ENCODE peak calls at places on chromosome 3, in ten cellular contexts. J is astrocyte of the spinal cord; M is CD8-positive, alpha-beta T cell; O is spleen; T is fibroblast of mammary gland; P is tibial nerve; R is Calu3; G is left lung; U is activated CD8-positive, alpha-beta T cell treated with anti-CD3 and anti-CD28 coated beads for 36 hours; E is progenitor cell of endocrine pancreas. V is an unnamed sample.

GRCh38 chr3:67196677-67197076 is 198.6 kb downstream of the KBTBD8 start:
- DNase-seq in U (no peak), R (no peak), M (no peak), O (no peak), G (no peak), P (no peak), J (no peak), T (no peak), E (no peak), V (no peak)

GRCh38 chr3:159989973-159990846 is 1.6 kb downstream of the IL12A start:
- DNase-seq in O (no peak), U (no peak), R (no peak), P (no peak), M (no peak), G (no peak), E (no peak), J (no peak), T (peak), V (no peak)

GRCh38 chr3:85172001-85172400 is 213.2 kb downstream of the CADM2 start:
- DNase-seq in U (no peak), T (no peak), O (no peak), R (no peak), G (no peak), E (no peak), J (no peak), P (no peak), M (no peak), V (no peak)

GRCh38 chr3:49804141-49805041 is 1.3 kb downstream of the INKA1 start:
- DNase-seq in O (peak), E (no peak), P (no peak), J (no peak), G (no peak), U (no peak), R (no peak), T (no peak), M (no peak), V (no peak)

GRCh38 chr3:40453933-40454332 is 3.2 kb upstream of the RPL14 start:
- DNase-seq in P (no peak), J (no peak), T (no peak), R (no peak), U (no peak), M (no peak), G (no peak), E (no peak), O (no peak), V (no peak)

GRCh38 chr3:43726511-43726910 is 35.8 kb downstream of the ABHD5 start:
- DNase-seq in T (peak), E (no peak), R (no peak), P (no peak), O (no peak), U (no peak), J (peak), M (no peak), G (no peak), V (no peak)

GRCh38 chr3:119310052-119310451 is 15.9 kb downstream of the ARHGAP31 start:
- DNase-seq in E (no peak), G (no peak), O (no peak), T (peak), M (no peak), P (peak), R (no peak), J (peak), U (no peak), V (no peak)

GRCh38 chr3:69542265-69543079 is 156.6 kb upstream of the FRMD4B start:
- DNase-seq in J (no peak), U (no peak), O (peak), T (no peak), G (peak), R (no peak), M (no peak), P (no peak), E (peak), V (peak)

DNA sequence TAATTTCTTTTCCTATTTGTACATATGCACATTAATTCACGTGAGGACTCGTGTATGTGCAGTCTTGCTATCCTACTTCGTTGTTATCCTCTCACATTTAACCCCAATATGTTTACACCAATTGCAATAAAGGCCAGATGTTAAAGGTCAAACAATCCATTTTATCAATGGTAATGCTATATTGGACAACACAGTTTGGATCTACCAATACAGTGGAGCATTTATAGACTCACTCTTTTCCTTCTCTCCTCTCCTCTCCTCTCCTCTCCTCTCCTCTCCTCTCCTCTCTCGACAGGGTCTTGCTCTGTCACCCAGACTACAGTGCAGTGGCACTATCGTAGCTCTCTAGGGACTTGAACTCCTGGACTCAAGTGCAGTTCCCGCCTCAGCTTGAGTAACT is 324.0 kb downstream of the PTPRG start:
- DNase-seq in P (no peak), R (no peak), G (no peak), J (no peak), U (no peak), O (no peak), M (no peak), E (no peak), T (no peak), V (no peak)
- TF ChIP-seq CTCF in P (no peak), R (no peak), G (no peak), J (no peak), U (no peak), O (no peak), M (no peak), E (no peak), T (no peak), V (no peak)

DNA sequence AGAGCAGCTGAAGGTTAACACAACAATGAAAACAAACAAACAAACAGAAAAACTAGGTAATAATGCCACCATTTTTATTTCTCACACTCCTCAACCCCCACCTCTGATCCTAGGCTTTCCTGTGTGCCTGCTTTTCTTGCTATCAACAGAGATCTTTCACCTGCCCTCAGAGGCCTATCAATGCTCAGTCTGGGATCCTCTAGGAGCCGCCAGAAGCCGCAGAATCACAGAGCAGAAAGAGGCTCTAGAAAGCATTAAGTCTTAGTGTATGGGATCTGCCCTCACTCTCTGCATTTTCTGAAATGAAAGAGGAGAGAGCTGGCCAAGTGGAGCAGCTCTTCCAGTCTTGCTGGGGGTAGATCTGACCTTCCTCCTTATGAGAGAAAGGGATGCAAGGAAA is 306.8 kb downstream of the TUSC7 start:
- DNase-seq in R (no peak), U (no peak), E (no peak), J (no peak), P (no peak), M (no peak), O (no peak), G (no peak), T (no peak), V (no peak)
- TF ChIP-seq CTCF in R (no peak), U (no peak), E (no peak), J (no peak), P (no peak), M (no peak), O (no peak), G (no peak), T (no peak), V (no peak)

DNA sequence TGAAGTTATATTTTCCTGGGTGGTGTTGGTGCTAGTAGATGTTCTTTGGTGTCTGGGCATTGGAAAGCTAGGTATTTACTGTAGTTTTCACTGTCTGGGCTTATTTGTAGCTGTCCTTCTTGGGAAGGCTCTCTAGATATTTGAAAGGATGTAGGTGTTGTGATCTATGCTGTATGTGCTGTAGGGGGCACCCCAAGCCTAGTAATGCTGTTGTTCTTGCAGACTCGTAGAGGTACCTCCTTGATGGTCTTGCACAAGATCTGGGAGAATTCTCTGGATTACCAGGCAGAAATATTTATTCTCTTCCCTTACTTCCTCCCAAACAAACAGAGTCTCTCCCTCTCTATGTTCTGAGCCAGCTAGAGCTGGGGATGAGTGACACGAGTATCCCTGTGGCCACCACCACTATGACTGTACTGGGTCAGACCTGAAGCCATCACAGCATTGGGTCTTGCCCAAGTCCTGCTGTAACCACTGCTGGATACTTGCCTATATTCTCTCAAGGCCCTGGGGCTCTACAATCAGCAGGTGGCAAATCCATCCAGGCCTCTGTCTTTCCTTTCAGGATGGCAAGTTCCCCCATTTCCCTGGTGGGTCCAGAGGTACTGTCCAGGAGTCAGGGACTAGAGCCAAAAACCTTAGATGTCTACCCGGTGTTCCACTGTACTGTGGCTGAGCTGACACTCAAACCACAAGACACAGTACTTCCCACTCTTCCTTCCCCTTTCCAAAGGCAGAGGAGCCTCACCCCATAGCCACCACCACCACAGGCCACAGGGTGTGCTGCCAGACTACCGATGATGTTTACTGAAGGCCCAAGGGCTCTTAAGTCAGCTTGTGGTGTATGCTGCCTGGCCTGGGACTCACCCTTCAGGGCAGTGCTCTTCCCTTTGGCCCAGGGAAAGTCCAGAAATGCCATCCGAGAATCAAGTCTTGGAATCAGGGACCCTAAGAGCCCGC is 195.2 kb upstream of the DPPA4 start:
- DNase-seq in G (no peak), O (no peak), T (peak), E (peak), J (peak), R (peak), M (no peak), U (peak), P (no peak), V (no peak)
- TF ChIP-seq CTCF in G (no peak), O (no peak), T (peak), E (peak), J (peak), R (peak), M (no peak), U (peak), P (no peak), V (no peak)

DNA sequence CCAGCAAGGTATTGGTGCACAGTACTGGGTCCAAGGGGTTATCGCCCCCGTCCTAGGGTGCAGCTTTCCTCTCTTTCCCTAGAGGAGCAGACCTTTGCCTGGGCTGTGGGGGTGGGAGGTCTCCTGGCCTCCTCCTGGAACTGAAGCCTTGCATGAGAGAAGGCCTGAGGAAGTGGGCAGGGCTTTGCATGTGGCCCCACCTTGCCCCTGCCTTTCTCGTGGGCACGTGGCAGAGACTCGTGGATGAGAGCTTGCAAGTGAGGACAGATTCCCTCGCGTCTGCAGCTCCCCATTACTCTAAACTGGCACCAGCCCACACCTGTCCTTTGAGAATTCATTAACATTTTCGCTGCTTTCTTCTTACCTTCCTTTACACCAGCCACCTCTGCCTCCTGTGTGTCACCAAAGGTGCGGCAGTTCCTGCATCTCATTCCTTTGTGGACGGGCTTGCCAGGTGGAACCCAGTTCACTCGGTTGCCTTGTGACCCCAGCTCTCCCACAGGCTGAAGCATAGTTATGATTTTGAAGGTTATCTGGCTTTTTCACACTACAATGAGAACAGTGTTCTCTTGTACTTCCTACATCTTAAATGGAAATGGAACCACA is 40.9 kb upstream of the NR2C2 start:
- DNase-seq in R (no peak), E (no peak), T (no peak), O (no peak), G (no peak), P (no peak), J (no peak), M (no peak), U (no peak), V (no peak)
- TF ChIP-seq CTCF in R (no peak), E (no peak), T (no peak), O (no peak), G (no peak), P (no peak), J (no peak), M (no peak), U (no peak), V (no peak)

GRCh38 chr3:47392933-47393332 is 12.1 kb downstream of the PTPN23 start:
- DNase-seq in O (no peak), T (no peak), P (no peak), G (no peak), J (no peak), E (no peak), M (no peak), R (no peak), U (no peak), V (no peak)

GRCh38 chr3:47399016-47399415 is 18.2 kb downstream of the PTPN23 start:
- DNase-seq in T (no peak), U (no peak), R (no peak), P (no peak), G (no peak), E (no peak), O (no peak), J (no peak), M (no peak), V (no peak)

GRCh38 chr3:47398218-47398617 is 17.4 kb downstream of the PTPN23 start:
- DNase-seq in E (no peak), R (no peak), M (no peak), P (no peak), T (no peak), G (no peak), J (no peak), U (no peak), O (no peak), V (no peak)

GRCh38 chr3:47394867-47395266 is 14.0 kb downstream of the PTPN23 start:
- DNase-seq in E (no peak), P (no peak), J (no peak), U (no peak), M (no peak), O (no peak), R (no peak), T (no peak), G (no peak), V (no peak)

DNA sequence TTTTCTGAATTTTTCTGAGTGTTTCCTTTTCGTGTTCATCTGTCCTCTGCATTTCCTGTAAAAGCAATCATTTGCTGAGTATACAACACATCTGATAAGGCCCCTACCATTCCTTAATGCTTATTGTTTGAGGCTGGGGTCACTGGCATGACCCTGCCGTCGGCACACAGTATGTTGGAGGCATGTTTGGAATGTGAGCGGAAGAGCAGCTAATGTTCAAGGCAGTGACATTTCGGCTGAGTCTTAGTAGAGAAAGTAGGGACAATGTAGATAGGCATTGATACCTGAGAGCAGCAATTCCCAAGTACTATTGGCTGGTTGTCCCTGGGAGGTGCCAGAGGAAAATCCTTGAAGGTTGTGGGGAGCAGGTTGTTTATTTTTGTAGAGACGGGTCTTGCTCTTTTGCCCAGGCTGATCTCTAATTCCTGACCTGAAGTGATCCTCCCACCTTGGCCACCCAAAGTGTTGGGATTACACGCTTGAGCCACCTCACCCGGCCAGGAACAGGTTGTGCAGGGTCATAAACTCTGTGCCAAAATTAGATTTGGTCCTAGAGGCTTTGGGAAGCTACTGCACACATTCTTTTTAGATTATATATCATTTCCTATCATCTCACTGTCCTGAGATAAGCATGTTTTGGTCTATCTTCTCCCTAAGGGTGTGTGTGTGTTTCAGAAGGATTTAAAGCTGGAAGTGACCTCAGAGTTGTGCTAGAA is 13.5 kb downstream of the PTPN23 start:
- DNase-seq in O (no peak), G (no peak), U (no peak), J (no peak), E (no peak), P (no peak), R (peak), M (no peak), T (no peak), V (no peak)
- TF ChIP-seq CTCF in O (no peak), G (no peak), U (no peak), J (no peak), E (peak), P (no peak), R (no peak), M (no peak), T (no peak), V (no peak)

GRCh38 chr3:99637041-99637380 is 1.4 kb upstream of the COL8A1 start:
- DNase-seq in T (no peak), R (no peak), G (no peak), E (no peak), M (no peak), J (no peak), U (no peak), P (no peak), O (no peak), V (no peak)
- TF ChIP-seq CTCF in T (peak), R (no peak), G (no peak), E (no peak), M (no peak), J (peak), U (no peak), P (no peak), O (no peak), V (no peak)

GRCh38 chr3:106103383-106103782 is 234.6 kb upstream of the CBLB start:
- DNase-seq in E (no peak), J (no peak), O (no peak), G (no peak), P (no peak), M (no peak), T (no peak), R (no peak), U (no peak), V (no peak)
- TF ChIP-seq CTCF in E (no peak), J (no peak), O (no peak), G (no peak), P (no peak), M (no peak), T (no peak), R (no peak), U (no peak), V (no peak)

GRCh38 chr3:129399895-129400357 is 28.5 kb downstream of the EFCAB12 start:
- DNase-seq in M (no peak), R (no peak), J (no peak), P (no peak), U (peak), G (no peak), T (peak), E (no peak), O (no peak), V (no peak)
- TF ChIP-seq CTCF in M (peak), R (no peak), J (no peak), P (no peak), U (peak), G (no peak), T (no peak), E (no peak), O (no peak), V (no peak)

GRCh38 chr3:157353657-157354056 is 83.0 kb upstream of the PTX3 start:
- DNase-seq in M (no peak), O (no peak), J (no peak), U (no peak), P (no peak), E (no peak), T (no peak), R (no peak), G (no peak), V (no peak)

GRCh38 chr3:157354254-157354653 is 82.4 kb upstream of the PTX3 start:
- DNase-seq in R (no peak), G (no peak), M (no peak), P (no peak), J (no peak), O (no peak), U (no peak), T (no peak), E (no peak), V (no peak)

GRCh38 chr3:157355276-157355675 is 81.4 kb upstream of the PTX3 start:
- DNase-seq in R (no peak), J (no peak), T (no peak), E (no peak), M (no peak), G (no peak), P (no peak), O (no peak), U (no peak), V (no peak)

GRCh38 chr3:157354722-157355121 is 81.9 kb upstream of the PTX3 start:
- DNase-seq in O (no peak), E (no peak), G (no peak), J (peak), M (no peak), U (no peak), T (peak), P (no peak), R (peak), V (peak)

DNA sequence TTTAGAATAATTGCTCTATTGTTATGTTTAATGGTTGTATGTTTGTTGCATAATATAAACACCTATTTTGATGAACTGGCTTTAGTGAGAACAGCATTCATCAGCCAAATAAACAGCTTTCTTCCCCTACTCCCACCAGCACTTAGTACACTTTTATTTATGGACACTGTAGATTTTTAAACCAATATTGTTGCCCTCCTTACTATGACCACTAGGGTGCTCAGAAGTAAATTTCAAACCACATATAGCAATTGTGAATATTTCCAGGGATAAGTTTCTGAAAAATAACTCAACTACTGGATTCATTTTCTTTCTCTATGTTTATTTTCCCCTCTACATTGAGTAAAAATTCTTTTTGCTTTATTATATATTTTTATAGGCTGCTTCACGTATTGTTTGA is 84.7 kb upstream of the PTX3 start:
- DNase-seq in U (no peak), O (no peak), T (no peak), P (no peak), M (no peak), G (no peak), E (no peak), R (no peak), J (no peak), V (no peak)
- TF ChIP-seq CTCF in U (no peak), O (no peak), T (peak), P (no peak), M (no peak), G (peak), E (peak), R (peak), J (peak), V (no peak)

DNA sequence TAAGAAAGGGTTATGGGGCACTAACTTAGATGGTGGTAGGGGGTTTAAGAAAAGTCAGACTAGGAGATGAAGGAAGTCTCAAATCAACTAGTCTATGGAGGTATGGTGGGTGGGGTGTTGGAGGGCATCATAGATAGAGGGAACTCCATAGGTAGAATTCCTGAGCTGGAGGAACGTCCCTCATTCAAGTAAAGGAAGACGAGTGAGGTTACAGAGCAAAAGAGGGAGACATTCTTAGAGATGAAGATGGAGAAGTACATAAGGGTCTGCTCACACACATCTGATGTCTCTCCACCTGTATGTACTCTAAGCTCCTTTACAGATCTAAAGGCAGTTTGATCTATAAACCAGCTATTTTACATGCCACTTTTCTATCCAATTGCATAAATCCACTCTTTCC is 1.4 kb downstream of the PLSCR1 start:
- DNase-seq in O (no peak), R (no peak), G (no peak), E (no peak), T (no peak), U (no peak), P (no peak), J (no peak), M (no peak), V (no peak)
- TF ChIP-seq CTCF in O (no peak), R (no peak), G (no peak), E (no peak), T (no peak), U (no peak), P (no peak), J (no peak), M (no peak), V (no peak)

V was measured in GM13976.